ENCODE peak calls at places on chromosomes 2 and 18, in five cellular contexts. One of them, this sample, is unnamed.

GRCh38 chr18:11986061-11986460 is 4.8 kb downstream of the IMPA2 start:
- DNase-seq in aorta: no peak
- DNase-seq in mesendoderm: no peak
- DNase-seq in spleen: no peak
- DNase-seq in right cardiac atrium: no peak
- DNase-seq in this sample: no peak

GRCh38 chr2:161952722-161953322 is 121.2 kb downstream of the DPP4 start:
- DNase-seq in aorta: no peak
- DNase-seq in mesendoderm: no peak
- DNase-seq in spleen: no peak
- DNase-seq in right cardiac atrium: no peak
- DNase-seq in this sample: no peak

GRCh38 chr2:20532634-20533437 is 86.0 kb downstream of the RHOB start:
- DNase-seq in aorta: no peak
- DNase-seq in mesendoderm: peak
- DNase-seq in spleen: peak
- DNase-seq in right cardiac atrium: no peak
- DNase-seq in this sample: no peak

GRCh38 chr2:13682878-13683277 is 949.6 kb upstream of the LRATD1 start:
- DNase-seq in aorta: no peak
- DNase-seq in mesendoderm: peak
- DNase-seq in spleen: no peak
- DNase-seq in right cardiac atrium: peak
- DNase-seq in this sample: no peak

GRCh38 chr2:241901500-241902351 is 32.2 kb downstream of the RTP5 start:
- DNase-seq in aorta: no peak
- DNase-seq in mesendoderm: peak
- DNase-seq in spleen: peak
- DNase-seq in right cardiac atrium: no peak
- DNase-seq in this sample: no peak

GRCh38 chr2:74188018-74188601 is 9.4 kb upstream of the MOB1A start:
- DNase-seq in aorta: no peak
- DNase-seq in mesendoderm: peak
- DNase-seq in spleen: peak
- DNase-seq in right cardiac atrium: no peak
- DNase-seq in this sample: no peak

GRCh38 chr18:68713791-68714190 is 1.1 kb downstream of the TMX3 start:
- DNase-seq in aorta: no peak
- DNase-seq in mesendoderm: no peak
- DNase-seq in spleen: no peak
- DNase-seq in right cardiac atrium: no peak
- DNase-seq in this sample: no peak

GRCh38 chr2:217654173-217654572 is 348.6 kb downstream of the TNS1 start:
- DNase-seq in aorta: no peak
- DNase-seq in mesendoderm: no peak
- DNase-seq in spleen: no peak
- DNase-seq in right cardiac atrium: no peak
- DNase-seq in this sample: no peak

GRCh38 chr2:217857624-217858506 is 144.9 kb downstream of the TNS1 start:
- DNase-seq in aorta: no peak
- DNase-seq in mesendoderm: no peak
- DNase-seq in spleen: peak
- DNase-seq in right cardiac atrium: peak
- DNase-seq in this sample: no peak

GRCh38 chr2:204051476-204051875 is 114.9 kb downstream of the ICOS start:
- DNase-seq in aorta: no peak
- DNase-seq in mesendoderm: peak
- DNase-seq in spleen: no peak
- DNase-seq in right cardiac atrium: no peak
- DNase-seq in this sample: peak

GRCh38 chr2:230958803-230959756 is 34.0 kb upstream of the GPR55 start:
- DNase-seq in aorta: no peak
- DNase-seq in mesendoderm: no peak
- DNase-seq in spleen: no peak
- DNase-seq in right cardiac atrium: no peak
- DNase-seq in this sample: no peak

GRCh38 chr2:217820066-217820819 is 182.6 kb downstream of the TNS1 start:
- DNase-seq in aorta: no peak
- DNase-seq in mesendoderm: no peak
- DNase-seq in spleen: no peak
- DNase-seq in right cardiac atrium: peak
- DNase-seq in this sample: no peak

GRCh38 chr2:31081497-31081896 is 56.7 kb downstream of the GALNT14 start:
- DNase-seq in aorta: no peak
- DNase-seq in mesendoderm: no peak
- DNase-seq in spleen: no peak
- DNase-seq in right cardiac atrium: no peak
- DNase-seq in this sample: no peak

GRCh38 chr18:5979971-5980457 is 84.7 kb upstream of the TMEM200C start:
- DNase-seq in aorta: no peak
- DNase-seq in mesendoderm: no peak
- DNase-seq in spleen: no peak
- DNase-seq in right cardiac atrium: peak
- DNase-seq in this sample: no peak

GRCh38 chr2:96108578-96109561 is 7.5 kb downstream of the ADRA2B start:
- DNase-seq in aorta: peak
- DNase-seq in mesendoderm: peak
- DNase-seq in spleen: peak
- DNase-seq in right cardiac atrium: peak
- DNase-seq in this sample: no peak

GRCh38 chr18:3455090-3455640 is 5.2 kb downstream of the TGIF1 start:
- DNase-seq in aorta: no peak
- DNase-seq in mesendoderm: no peak
- DNase-seq in spleen: no peak
- DNase-seq in right cardiac atrium: no peak
- DNase-seq in this sample: no peak

GRCh38 chr2:202249521-202249850 is 11.1 kb upstream of the SUMO1 start:
- DNase-seq in aorta: no peak
- DNase-seq in mesendoderm: no peak
- DNase-seq in spleen: no peak
- DNase-seq in right cardiac atrium: no peak
- DNase-seq in this sample: no peak

GRCh38 chr2:209663149-209663548 is 108.5 kb upstream of the UNC80 start:
- DNase-seq in aorta: no peak
- DNase-seq in mesendoderm: peak
- DNase-seq in spleen: no peak
- DNase-seq in right cardiac atrium: no peak
- DNase-seq in this sample: no peak

GRCh38 chr18:74497308-74497640 is 1.1 kb downstream of the CNDP2 start:
- DNase-seq in aorta: no peak
- DNase-seq in mesendoderm: no peak
- DNase-seq in spleen: no peak
- DNase-seq in right cardiac atrium: no peak
- DNase-seq in this sample: no peak

GRCh38 chr2:30464544-30465170 is 17.6 kb downstream of the LCLAT1 start:
- DNase-seq in aorta: no peak
- DNase-seq in mesendoderm: no peak
- DNase-seq in spleen: no peak
- DNase-seq in right cardiac atrium: no peak
- DNase-seq in this sample: no peak

GRCh38 chr2:24721470-24721869 is 71.7 kb downstream of the PTRHD1 start:
- DNase-seq in aorta: peak
- DNase-seq in mesendoderm: no peak
- DNase-seq in spleen: no peak
- DNase-seq in right cardiac atrium: peak
- DNase-seq in this sample: no peak

GRCh38 chr2:1979101-1979500 is 234.8 kb upstream of the PXDN start:
- DNase-seq in aorta: no peak
- DNase-seq in mesendoderm: no peak
- DNase-seq in spleen: no peak
- DNase-seq in right cardiac atrium: no peak
- DNase-seq in this sample: no peak

GRCh38 chr2:164692114-164692513 is 70.8 kb upstream of the GRB14 start:
- DNase-seq in aorta: no peak
- DNase-seq in mesendoderm: no peak
- DNase-seq in spleen: no peak
- DNase-seq in right cardiac atrium: no peak
- DNase-seq in this sample: no peak

GRCh38 chr2:111522231-111522768 is 361.7 kb downstream of the ANAPC1 start:
- DNase-seq in aorta: no peak
- DNase-seq in mesendoderm: no peak
- DNase-seq in spleen: no peak
- DNase-seq in right cardiac atrium: no peak
- DNase-seq in this sample: no peak

GRCh38 chr18:49691177-49691608 is 122.1 kb downstream of the ACAA2 start:
- DNase-seq in aorta: peak
- DNase-seq in mesendoderm: no peak
- DNase-seq in spleen: no peak
- DNase-seq in right cardiac atrium: no peak
- DNase-seq in this sample: no peak

GRCh38 chr18:58539659-58540380 is 89.1 kb downstream of the ALPK2 start:
- DNase-seq in aorta: no peak
- DNase-seq in mesendoderm: no peak
- DNase-seq in spleen: no peak
- DNase-seq in right cardiac atrium: no peak
- DNase-seq in this sample: no peak

GRCh38 chr18:58540381-58540943 is 88.4 kb downstream of the ALPK2 start:
- DNase-seq in aorta: no peak
- DNase-seq in mesendoderm: no peak
- DNase-seq in spleen: no peak
- DNase-seq in right cardiac atrium: no peak
- DNase-seq in this sample: no peak

GRCh38 chr18:58541137-58541788 is 87.6 kb downstream of the ALPK2 start:
- DNase-seq in aorta: no peak
- DNase-seq in mesendoderm: peak
- DNase-seq in spleen: no peak
- DNase-seq in right cardiac atrium: no peak
- DNase-seq in this sample: peak

GRCh38 chr18:58542426-58543159 is 86.3 kb downstream of the ALPK2 start:
- DNase-seq in aorta: no peak
- DNase-seq in mesendoderm: no peak
- DNase-seq in spleen: no peak
- DNase-seq in right cardiac atrium: no peak
- DNase-seq in this sample: no peak

DNA sequence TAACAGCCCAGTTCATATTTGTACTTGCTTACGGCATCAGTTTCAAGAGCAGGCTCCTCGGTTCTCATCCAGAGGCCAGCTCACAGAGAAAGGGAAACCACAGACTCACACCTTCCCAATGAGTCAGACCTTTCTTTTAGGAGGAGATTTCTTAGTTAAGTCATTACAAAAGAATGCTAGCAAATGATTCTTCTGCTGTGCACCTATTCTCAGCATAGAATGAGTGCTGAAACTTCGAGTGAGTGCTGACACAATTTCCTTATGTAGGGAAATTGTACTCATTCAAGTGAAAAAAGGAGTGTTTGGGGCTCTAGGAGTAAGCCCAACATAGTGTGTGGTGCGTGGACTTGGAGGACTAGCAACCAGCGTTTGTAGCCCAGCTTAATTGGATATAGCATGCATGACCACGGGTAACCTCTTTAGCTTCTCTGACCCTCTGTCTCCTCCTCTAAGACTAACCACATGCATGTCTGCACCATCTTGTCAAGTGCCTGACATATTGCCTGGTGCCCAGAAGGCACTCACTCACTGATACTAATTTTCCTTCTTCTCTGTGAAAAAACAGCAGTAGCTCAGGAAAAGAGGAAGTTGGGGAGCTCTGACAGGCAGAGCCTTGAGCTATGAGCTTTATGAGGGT is 87.0 kb downstream of the ALPK2 start:
- DNase-seq in aorta: no peak
- DNase-seq in mesendoderm: peak
- DNase-seq in spleen: no peak
- DNase-seq in right cardiac atrium: no peak
- DNase-seq in this sample: no peak
- H3K27ac ChIP-seq in aorta: no peak
- H3K27ac ChIP-seq in mesendoderm: peak
- H3K27ac ChIP-seq in spleen: peak
- H3K27ac ChIP-seq in right cardiac atrium: peak
- H3K27ac ChIP-seq in this sample: no peak

DNA sequence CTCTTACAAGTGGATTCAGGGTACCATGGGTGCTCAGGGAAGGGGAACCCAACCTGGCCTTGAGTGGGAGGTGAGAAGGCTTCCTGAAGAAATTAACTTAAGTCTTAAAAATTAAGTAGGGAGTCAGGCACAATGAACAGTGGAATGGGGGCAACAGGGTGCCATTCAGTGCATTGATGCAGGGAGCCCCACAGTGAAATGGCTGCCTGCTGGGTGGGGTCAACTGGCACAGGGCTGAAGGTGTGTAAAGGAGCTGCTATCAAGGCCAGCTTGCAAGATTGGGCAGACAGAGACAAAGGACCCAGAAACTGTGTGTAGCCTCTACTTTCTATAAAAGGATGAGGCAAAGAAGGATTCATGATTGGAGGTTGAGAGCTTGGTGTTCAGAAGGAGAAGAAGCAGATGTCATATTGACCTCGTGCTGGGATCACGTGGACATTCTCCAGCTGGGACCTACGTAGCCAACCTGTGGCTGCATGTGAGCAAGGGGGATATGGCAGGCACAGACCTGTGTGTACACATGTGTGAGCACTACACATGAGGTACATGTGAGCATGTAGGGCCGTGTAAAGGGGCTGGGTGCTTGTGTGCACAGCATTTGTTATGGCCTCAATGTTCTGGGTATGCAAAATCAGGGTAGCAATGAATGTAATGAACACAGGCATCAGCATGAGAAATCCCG is 209.5 kb upstream of the HAAO start:
- DNase-seq in aorta: no peak
- DNase-seq in mesendoderm: no peak
- DNase-seq in spleen: peak
- DNase-seq in right cardiac atrium: no peak
- DNase-seq in this sample: no peak
- H3K27ac ChIP-seq in aorta: no peak
- H3K27ac ChIP-seq in mesendoderm: no peak
- H3K27ac ChIP-seq in spleen: no peak
- H3K27ac ChIP-seq in right cardiac atrium: no peak
- H3K27ac ChIP-seq in this sample: no peak

GRCh38 chr2:233940376-233941276 is 23.5 kb downstream of the TRPM8 start:
- DNase-seq in aorta: no peak
- DNase-seq in mesendoderm: no peak
- DNase-seq in spleen: no peak
- DNase-seq in right cardiac atrium: no peak
- DNase-seq in this sample: no peak
- H3K27ac ChIP-seq in aorta: no peak
- H3K27ac ChIP-seq in mesendoderm: no peak
- H3K27ac ChIP-seq in spleen: no peak
- H3K27ac ChIP-seq in right cardiac atrium: no peak
- H3K27ac ChIP-seq in this sample: no peak

GRCh38 chr2:62597323-62597722 is 91.3 kb upstream of the TMEM17 start:
- DNase-seq in aorta: no peak
- DNase-seq in mesendoderm: no peak
- DNase-seq in spleen: no peak
- DNase-seq in right cardiac atrium: no peak
- DNase-seq in this sample: no peak
- H3K27ac ChIP-seq in aorta: no peak
- H3K27ac ChIP-seq in mesendoderm: no peak
- H3K27ac ChIP-seq in spleen: no peak
- H3K27ac ChIP-seq in right cardiac atrium: no peak
- H3K27ac ChIP-seq in this sample: no peak

DNA sequence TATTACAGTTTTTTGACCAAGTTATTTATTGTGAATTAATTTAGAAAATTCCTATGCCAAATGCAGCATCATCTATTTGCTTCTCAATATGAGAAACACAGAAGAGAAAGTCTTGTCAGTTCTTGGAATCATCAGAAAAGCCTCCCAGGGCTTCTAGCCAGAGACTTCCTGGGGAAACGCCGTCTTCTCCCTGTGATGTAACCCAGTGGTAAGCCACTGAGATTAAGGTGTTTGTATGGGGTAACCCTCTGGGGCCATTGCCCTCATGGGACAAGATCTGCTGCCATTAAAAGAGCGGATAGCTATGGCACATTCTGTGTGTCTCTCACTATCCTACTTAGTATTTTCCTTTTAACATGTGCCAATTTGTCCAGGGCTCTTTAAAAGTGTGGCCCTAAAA is 28.0 kb downstream of the ANKRD29 start:
- DNase-seq in aorta: no peak
- DNase-seq in mesendoderm: no peak
- DNase-seq in spleen: no peak
- DNase-seq in right cardiac atrium: no peak
- DNase-seq in this sample: no peak
- H3K27ac ChIP-seq in aorta: no peak
- H3K27ac ChIP-seq in mesendoderm: no peak
- H3K27ac ChIP-seq in spleen: no peak
- H3K27ac ChIP-seq in right cardiac atrium: no peak
- H3K27ac ChIP-seq in this sample: no peak

This sample was measured in naive thymus-derived CD4-positive, alpha-beta T cell.